ENCODE peak calls at places on chromosomes 6 and 20, in nine cellular contexts. J, N, Z, O, A, H, R, W and X are unnamed samples.

GRCh38 chr20:46199198-46199597 is 81.1 kb downstream of the CD40 start:
- DNase-seq in N (peak), Z (no peak), W (no peak), O (no peak), A (no peak), R (no peak), J (no peak), H (no peak), X (peak)

GRCh38 chr6:109359248-109359647 is 23.0 kb downstream of the CD164 start:
- DNase-seq in A (no peak), N (no peak), R (no peak), W (no peak), Z (no peak), H (no peak), J (no peak), O (no peak), X (no peak)

GRCh38 chr20:60694763-60695162 is 557.3 kb upstream of the CDH4 start:
- DNase-seq in R (no peak), W (no peak), H (no peak), Z (no peak), J (no peak), O (no peak), A (no peak), N (no peak), X (no peak)

GRCh38 chr6:37547564-37548061 is 47.9 kb upstream of the CCDC167 start:
- DNase-seq in Z (no peak), R (no peak), A (no peak), J (no peak), O (peak), H (no peak), N (no peak), W (peak), X (peak)

GRCh38 chr20:1505871-1506270 is 14.7 kb upstream of the SIRPB2 start:
- DNase-seq in A (no peak), W (no peak), R (no peak), Z (no peak), O (no peak), N (no peak), J (no peak), H (no peak), X (no peak)

GRCh38 chr6:156773935-156774871 is 3.0 kb upstream of the ARID1B start:
- DNase-seq in J (no peak), R (no peak), H (no peak), A (no peak), W (no peak), Z (no peak), O (no peak), N (peak), X (peak)

GRCh38 chr6:123830110-123830509 is 26.4 kb downstream of the NKAIN2 start:
- DNase-seq in N (no peak), Z (no peak), R (no peak), J (no peak), O (no peak), H (no peak), W (no peak), A (no peak), X (peak)

GRCh38 chr20:60823001-60823649 is 428.9 kb upstream of the CDH4 start:
- DNase-seq in N (no peak), O (no peak), H (no peak), Z (no peak), J (no peak), W (no peak), R (no peak), A (no peak), X (no peak)

GRCh38 chr20:62607366-62608217 is 34.7 kb upstream of the SLCO4A1 start:
- DNase-seq in N (no peak), O (no peak), Z (no peak), W (no peak), R (no peak), J (no peak), A (no peak), H (no peak), X (no peak)

GRCh38 chr6:37324131-37325033 is 29.4 kb upstream of the RNF8 start:
- DNase-seq in A (no peak), O (no peak), H (no peak), R (peak), Z (peak), N (no peak), W (no peak), J (no peak), X (no peak)

GRCh38 chr6:125361868-125362267 is 60.1 kb upstream of the HDDC2 start:
- DNase-seq in Z (no peak), N (no peak), A (no peak), O (no peak), J (no peak), R (no peak), W (no peak), H (no peak), X (no peak)

GRCh38 chr20:62122659-62123449 is 579 bp downstream of the LSM14B start:
- DNase-seq in O (peak), W (peak), A (peak), H (peak), N (peak), R (peak), Z (no peak), J (no peak), X (peak)

GRCh38 chr6:43932259-43932900 is 162.4 kb downstream of the VEGFA start:
- DNase-seq in H (no peak), J (no peak), A (no peak), N (peak), O (no peak), Z (no peak), W (no peak), R (no peak), X (no peak)

GRCh38 chr6:148996815-148997214 is 250.0 kb downstream of the UST start:
- DNase-seq in J (no peak), W (no peak), O (no peak), H (no peak), N (no peak), R (no peak), Z (no peak), A (no peak), X (no peak)

GRCh38 chr20:6707231-6707870 is 60.1 kb upstream of the BMP2 start:
- DNase-seq in R (no peak), J (no peak), W (no peak), Z (no peak), H (no peak), A (no peak), N (no peak), O (no peak), X (no peak)

GRCh38 chr6:135267085-135267484 is 86.0 kb downstream of the MYB start:
- DNase-seq in Z (no peak), J (peak), A (no peak), H (no peak), O (no peak), R (no peak), W (peak), N (no peak), X (no peak)

GRCh38 chr6:141963543-141964295 is 169.0 kb upstream of the GJE1 start:
- DNase-seq in J (no peak), N (no peak), R (no peak), O (no peak), H (no peak), W (no peak), A (no peak), Z (peak), X (no peak)

GRCh38 chr20:56554869-56555268 is 21.8 kb downstream of the FAM209B start:
- DNase-seq in O (peak), N (no peak), R (peak), A (peak), J (peak), W (peak), H (no peak), Z (peak), X (peak)